ENCODE peak calls at places on chromosomes 4 and X, in four cellular contexts. Y, O, D and I are unnamed samples.

GRCh38 chr4:54363037-54363436 is 133.9 kb downstream of the PDGFRA start:
- DNase-seq in Y (peak), O (no peak), D (no peak), I (no peak)

GRCh38 chrX:768596-768995 is 138.0 kb downstream of the SHOX start:
- DNase-seq in Y (no peak), O (no peak), D (no peak), I (no peak)

GRCh38 chr4:21652508-21653108 is 296.0 kb downstream of the KCNIP4 start:
- DNase-seq in Y (no peak), O (no peak), D (no peak), I (no peak)

GRCh38 chrX:30530591-30530990 is 47.0 kb downstream of the TASL start:
- DNase-seq in Y (no peak), O (no peak), D (no peak), I (no peak)

GRCh38 chr4:1638873-1639272 is 45.2 kb downstream of the FAM53A start:
- DNase-seq in Y (no peak), O (no peak), D (no peak), I (no peak)

GRCh38 chr4:39320381-39321115 is 45.6 kb downstream of the RFC1 start:
- DNase-seq in Y (no peak), O (no peak), D (no peak), I (no peak)

GRCh38 chr4:182916483-182917181 is 554 bp downstream of the DCTD start:
- DNase-seq in Y (no peak), O (no peak), D (no peak), I (no peak)

GRCh38 chrX:66074920-66075879 is 35.3 kb upstream of the VSIG4 start:
- DNase-seq in Y (no peak), O (peak), D (no peak), I (no peak)

GRCh38 chr4:21986312-21986711 is 37.7 kb upstream of the KCNIP4 start:
- DNase-seq in Y (no peak), O (no peak), D (no peak), I (no peak)

GRCh38 chr4:74044676-74045075 is 6.2 kb upstream of the CXCL3 start:
- DNase-seq in Y (no peak), O (no peak), D (no peak), I (no peak)

GRCh38 chr4:8038702-8039251 is 99.1 kb upstream of the AFAP1 start:
- DNase-seq in Y (no peak), O (no peak), D (no peak), I (no peak)

GRCh38 chr4:105088110-105088879 is 58.4 kb upstream of the TET2 start:
- DNase-seq in Y (no peak), O (no peak), D (peak), I (no peak)

GRCh38 chrX:135114392-135114791 is 5.9 kb downstream of the ETDB start:
- DNase-seq in Y (no peak), O (peak), D (no peak), I (no peak)

GRCh38 chr4:186172551-186172950 is 18.8 kb upstream of the CYP4V2 start:
- DNase-seq in Y (no peak), O (no peak), D (no peak), I (no peak)

GRCh38 chrX:129523076-129524055 is at the start of gene SMARCA1:
- DNase-seq in Y (peak), O (no peak), D (no peak), I (peak)

GRCh38 chr4:82801910-82802521 is 3.4 kb upstream of the SCD5 start:
- DNase-seq in Y (peak), O (no peak), D (no peak), I (no peak)

GRCh38 chr4:1491630-1492457 is 85.6 kb upstream of the NKX1-1 start:
- DNase-seq in Y (no peak), O (no peak), D (no peak), I (no peak)

GRCh38 chrX:56978172-56978571 is 17.2 kb downstream of the SPIN3 start:
- DNase-seq in Y (peak), O (peak), D (no peak), I (peak)

GRCh38 chr4:184310171-184310567 is 92.5 kb upstream of the ENPP6 start:
- DNase-seq in Y (no peak), O (no peak), D (no peak), I (peak)

GRCh38 chrX:115388879-115389278 is 99.4 kb downstream of the LUZP4 start:
- DNase-seq in Y (no peak), O (no peak), D (no peak), I (no peak)

GRCh38 chrX:69029696-69030245 is 135.5 kb downstream of the PJA1 start:
- DNase-seq in Y (no peak), O (no peak), D (no peak), I (no peak)

GRCh38 chr4:109915385-109916002 is 2.8 kb downstream of the EGF start:
- DNase-seq in Y (no peak), O (no peak), D (no peak), I (no peak)

GRCh38 chr4:186881521-186882220 is 158.0 kb upstream of the FAT1 start:
- DNase-seq in Y (no peak), O (no peak), D (no peak), I (no peak)

GRCh38 chr4:21765810-21766407 is 182.7 kb downstream of the KCNIP4 start:
- DNase-seq in Y (peak), O (no peak), D (peak), I (peak)

GRCh38 chr4:74499986-74500781 is 55.2 kb downstream of the AREG start:
- DNase-seq in Y (no peak), O (no peak), D (no peak), I (no peak)

GRCh38 chr4:79682801-79683217 is 274.8 kb upstream of the GK2 start:
- DNase-seq in Y (no peak), O (no peak), D (no peak), I (no peak)

GRCh38 chr4:46505131-46505530 is 115.2 kb upstream of the GABRA2 start:
- DNase-seq in Y (no peak), O (no peak), D (no peak), I (no peak)

DNA sequence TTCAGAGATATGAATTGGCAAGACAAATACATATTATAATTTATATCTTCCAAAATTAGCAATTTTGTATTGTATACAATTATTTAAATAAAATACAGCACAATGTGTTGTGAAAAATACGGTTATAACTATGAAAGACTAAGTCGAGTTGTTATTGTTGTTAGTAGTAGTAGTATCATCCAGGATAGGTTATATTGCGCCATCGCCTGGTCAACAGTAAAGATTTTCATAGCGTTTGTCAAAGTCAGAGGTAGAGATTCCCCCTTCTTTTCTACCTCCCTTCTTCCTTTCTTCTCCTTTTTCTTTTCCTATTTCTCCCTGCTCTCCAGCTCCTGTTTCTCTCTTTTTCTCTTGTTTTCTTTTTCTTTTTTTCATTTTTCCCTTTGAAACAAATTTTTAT is 499.1 kb upstream of the EPHA5 start:
- DNase-seq in Y (peak), O (no peak), D (no peak), I (peak)
- TF ChIP-seq NRF1 in Y (no peak), O (no peak), D (no peak), I (no peak)

GRCh38 chr4:87108142-87108546 is 112.3 kb downstream of the KLHL8 start:
- DNase-seq in Y (peak), O (no peak), D (no peak), I (no peak)
- TF ChIP-seq NRF1 in Y (no peak), O (no peak), D (no peak), I (no peak)

DNA sequence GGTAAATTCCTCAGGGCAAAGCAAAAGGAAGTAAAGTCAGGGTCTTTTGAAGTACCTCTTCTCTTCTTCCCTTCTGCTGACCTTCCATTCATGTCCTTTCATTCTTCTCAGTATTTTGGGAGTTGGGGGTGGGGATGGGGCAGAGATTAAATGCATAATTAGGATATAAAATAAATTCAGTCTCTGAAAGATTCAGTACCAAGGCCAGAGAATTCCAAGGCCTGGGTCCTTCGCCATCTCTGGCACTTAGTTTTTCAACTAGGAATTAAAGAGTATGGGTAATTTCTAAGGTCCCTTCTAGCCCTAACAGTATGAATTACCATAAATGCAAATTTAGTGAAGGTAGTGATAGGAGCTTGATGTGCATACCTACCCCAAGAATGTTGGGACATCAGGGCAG is 47.9 kb downstream of the TEX13B start:
- DNase-seq in Y (no peak), O (no peak), D (no peak), I (no peak)
- TF ChIP-seq NRF1 in Y (no peak), O (no peak), D (no peak), I (no peak)

GRCh38 chr4:143336828-143337599 is at the start of gene GAB1:
- DNase-seq in Y (peak), O (no peak), D (no peak), I (peak)
- TF ChIP-seq NRF1 in Y (no peak), O (no peak), D (no peak), I (peak)

GRCh38 chr4:148095346-148095923 is 346.8 kb downstream of the NR3C2 start:
- DNase-seq in Y (no peak), O (no peak), D (no peak), I (no peak)

GRCh38 chr4:148091896-148092295 is 350.3 kb downstream of the NR3C2 start:
- DNase-seq in Y (no peak), O (no peak), D (no peak), I (no peak)

GRCh38 chr4:148092316-148093014 is 349.7 kb downstream of the NR3C2 start:
- DNase-seq in Y (no peak), O (no peak), D (no peak), I (no peak)

GRCh38 chr4:148093065-148093464 is 349.1 kb downstream of the NR3C2 start:
- DNase-seq in Y (no peak), O (no peak), D (no peak), I (no peak)

GRCh38 chr4:148094149-148094548 is 348.1 kb downstream of the NR3C2 start:
- DNase-seq in Y (no peak), O (no peak), D (no peak), I (no peak)
- TF ChIP-seq NRF1 in Y (no peak), O (no peak), D (no peak), I (no peak)

GRCh38 chr4:180057891-180058643 is 2185.1 kb upstream of the TENM3 start:
- DNase-seq in Y (peak), O (no peak), D (no peak), I (no peak)

GRCh38 chr4:180059216-180059881 is 2183.9 kb upstream of the TENM3 start:
- DNase-seq in Y (peak), O (no peak), D (no peak), I (no peak)

GRCh38 chr4:180058731-180059215 is 2184.4 kb upstream of the TENM3 start:
- DNase-seq in Y (peak), O (no peak), D (no peak), I (no peak)

GRCh38 chr4:180060159-180060889 is 2182.9 kb upstream of the TENM3 start:
- DNase-seq in Y (peak), O (no peak), D (no peak), I (no peak)

DNA sequence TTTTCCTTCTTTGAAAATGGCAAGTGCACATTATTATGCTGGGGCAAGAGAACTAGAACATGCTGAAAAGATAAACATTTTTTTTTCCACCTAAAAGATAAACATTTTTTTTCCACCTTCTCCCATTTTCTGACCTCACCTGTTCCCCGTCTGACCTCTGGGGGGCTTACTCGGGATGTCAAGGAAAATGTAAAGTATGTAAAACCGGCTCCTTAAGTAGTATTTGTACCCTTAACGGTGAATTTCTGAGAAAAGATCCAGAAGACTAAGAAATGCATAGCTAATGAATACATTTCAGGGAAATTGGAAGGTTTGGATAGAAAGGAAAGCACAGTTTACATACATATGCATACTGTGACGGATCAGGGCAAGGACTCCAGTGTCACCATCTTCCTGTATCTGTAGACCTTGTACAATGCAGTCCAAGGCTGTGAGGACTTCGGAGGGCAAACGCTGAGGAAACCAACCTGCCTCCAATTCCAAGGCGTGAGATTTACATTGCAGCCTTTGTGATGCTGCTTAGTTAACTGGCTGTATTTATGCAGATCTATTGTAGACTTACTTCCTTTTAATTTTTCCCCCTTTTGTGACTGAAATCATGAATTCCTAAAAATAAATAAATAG is 2185.9 kb upstream of the TENM3 start:
- DNase-seq in Y (peak), O (no peak), D (no peak), I (peak)
- TF ChIP-seq NRF1 in Y (no peak), O (no peak), D (no peak), I (no peak)

GRCh38 chrX:13130776-13131175 is 86.4 kb upstream of the FAM9C start:
- DNase-seq in Y (no peak), O (no peak), D (no peak), I (no peak)

GRCh38 chrX:13128104-13128503 is 83.7 kb upstream of the FAM9C start:
- DNase-seq in Y (no peak), O (no peak), D (no peak), I (no peak)

GRCh38 chrX:13126785-13127184 is 82.4 kb upstream of the FAM9C start:
- DNase-seq in Y (peak), O (no peak), D (no peak), I (no peak)

DNA sequence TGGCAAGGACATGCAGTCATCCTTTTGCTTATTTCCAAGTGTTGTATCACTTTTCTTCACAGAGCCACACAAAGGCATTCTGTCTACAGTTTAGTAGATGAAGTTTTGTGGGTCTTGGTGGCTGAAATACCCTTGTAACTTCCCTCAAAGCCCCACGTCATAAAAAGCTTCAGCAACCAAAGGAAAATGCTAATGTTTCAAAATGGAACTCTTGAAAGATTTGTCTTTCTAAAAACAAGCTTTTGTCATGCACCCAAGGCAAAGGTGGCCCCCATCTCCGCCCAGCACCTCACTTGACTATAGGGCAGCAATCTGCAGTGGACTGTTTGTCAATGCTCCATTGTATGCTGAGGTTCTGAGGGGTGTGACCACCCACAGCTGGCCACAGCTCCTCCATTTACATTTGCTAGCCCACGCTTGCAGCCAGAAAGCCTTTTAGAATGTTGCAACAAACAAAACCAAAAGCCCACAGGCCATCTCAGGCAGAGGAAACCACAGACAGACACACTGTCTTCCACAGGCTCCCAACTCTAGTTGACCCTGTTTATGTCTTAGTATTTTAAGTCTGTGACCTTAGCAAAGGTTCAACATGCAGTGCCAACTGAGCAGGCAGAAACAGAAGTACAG is 87.2 kb upstream of the FAM9C start:
- DNase-seq in Y (no peak), O (no peak), D (no peak), I (no peak)
- TF ChIP-seq NRF1 in Y (no peak), O (no peak), D (no peak), I (no peak)